ENCODE peak calls at places on chromosomes 11 and 22, in seven cellular contexts. K is pancreas, F is NCI-H1694, H is ascending aorta, C is left ventricle myocardium inferior, N is bronchial epithelial cell, U is SK-MEL-5. X is an unnamed sample.

GRCh38 chr22:49671331-49672012 is 156.2 kb downstream of the BRD1 start:
- DNase-seq in K (no peak), F (no peak), H (no peak), C (no peak), N (no peak), U (no peak), X (no peak)

GRCh38 chr11:119491753-119492455 is 68.9 kb upstream of the THY1 start:
- DNase-seq in K (no peak), F (no peak), H (no peak), C (no peak), N (no peak), U (peak; percentile 47), X (peak; percentile 36)

GRCh38 chr22:25942989-25943411 is 201.0 kb downstream of the MYO18B start:
- DNase-seq in K (peak; percentile 17), F (peak; percentile 95), H (no peak), C (peak; percentile 72), N (no peak), U (no peak), X (no peak)

GRCh38 chr11:110200241-110200640 is 96.2 kb downstream of the RDX start:
- DNase-seq in K (no peak), F (no peak), H (no peak), C (no peak), N (peak; percentile 79), U (no peak), X (peak; percentile 90)

GRCh38 chr11:126613272-126613671 is 257.8 kb downstream of the ST3GAL4 start:
- DNase-seq in K (no peak), F (no peak), H (no peak), C (no peak), N (no peak), U (no peak), X (no peak)

GRCh38 chr11:10990637-10991036 is 132.8 kb upstream of the ZBED5 start:
- DNase-seq in K (no peak), F (no peak), H (no peak), C (no peak), N (peak; percentile 61), U (no peak), X (peak; percentile 55)

GRCh38 chr11:67698247-67698646 is 23.8 kb upstream of the ALDH3B2 start:
- DNase-seq in K (no peak), F (no peak), H (no peak), C (no peak), N (no peak), U (peak; percentile 61), X (no peak)

GRCh38 chr11:128388182-128388815 is 199.1 kb downstream of the ETS1 start:
- DNase-seq in K (no peak), F (no peak), H (no peak), C (no peak), N (no peak), U (no peak), X (no peak)

GRCh38 chr11:119367661-119368120 is 13.8 kb downstream of the USP2 start:
- DNase-seq in K (no peak), F (no peak), H (no peak), C (no peak), N (no peak), U (no peak), X (no peak)

GRCh38 chr22:27483095-27483798 is 318.3 kb downstream of the MN1 start:
- DNase-seq in K (no peak), F (no peak), H (no peak), C (no peak), N (peak; percentile 43), U (no peak), X (peak; percentile 49)

GRCh38 chr22:35995345-35995744 is 33.3 kb downstream of the RBFOX2 start:
- DNase-seq in K (no peak), F (no peak), H (no peak), C (no peak), N (no peak), U (no peak), X (no peak)

GRCh38 chr11:131486100-131486499 is 115.7 kb downstream of the NTM start:
- DNase-seq in K (no peak), F (no peak), H (no peak), C (no peak), N (no peak), U (no peak), X (no peak)

GRCh38 chr22:49103314-49104052 is 724.2 kb downstream of the BRD1 start:
- DNase-seq in K (no peak), F (peak; percentile 65), H (no peak), C (no peak), N (no peak), U (no peak), X (no peak)

GRCh38 chr11:12473366-12473765 is 96.0 kb downstream of the PARVA start:
- DNase-seq in K (no peak), F (no peak), H (no peak), C (no peak), N (no peak), U (no peak), X (no peak)

GRCh38 chr11:72684236-72684912 is 10.2 kb upstream of the PDE2A start:
- DNase-seq in K (peak; percentile 21), F (peak; percentile 3), H (peak; percentile 79), C (peak; percentile 78), N (peak; percentile 56), U (peak; percentile 69), X (peak; percentile 82)

GRCh38 chr22:39220897-39221850 is 23.6 kb downstream of the PDGFB start:
- DNase-seq in K (no peak), F (no peak), H (no peak), C (no peak), N (peak; percentile 90), U (no peak), X (peak; percentile 24)

X was measured in PC-3.